ENCODE peak calls at places on chromosome 3, in ten cellular contexts. J is fibroblast of lung; V is effector memory CD4-positive, alpha-beta T cell; H is GM23248; G is fibroblast of pulmonary artery; O is hepatocyte; S is choroid plexus epithelial cell; W is psoas muscle; C is colonic mucosa; X is HAP-1. N is an unnamed sample.

GRCh38 chr3:120350431-120350941 is 1.3 kb upstream of the LRRC58 start:
- DNase-seq in J (peak), V (no peak), H (peak), G (peak), O (peak), S (peak), W (no peak), C (peak), X (peak), N (peak)

GRCh38 chr3:99825239-99825638 is 7.6 kb downstream of the CMSS1 start:
- DNase-seq in J (peak), V (no peak), H (peak), G (peak), O (no peak), S (peak), W (no peak), C (no peak), X (peak), N (peak)

GRCh38 chr3:50155491-50155878 is 361 bp downstream of the SEMA3F start:
- DNase-seq in J (no peak), V (no peak), H (no peak), G (no peak), O (no peak), S (no peak), W (no peak), C (no peak), X (no peak), N (no peak)

GRCh38 chr3:99172736-99173657 is 271.5 kb upstream of the DCBLD2 start:
- DNase-seq in J (peak), V (no peak), H (peak), G (peak), O (peak), S (peak), W (no peak), C (peak), X (peak), N (peak)

GRCh38 chr3:116399701-116400261 is 45.5 kb downstream of the LSAMP start:
- DNase-seq in J (no peak), V (no peak), H (no peak), G (no peak), O (no peak), S (no peak), W (no peak), C (no peak), X (no peak), N (no peak)

GRCh38 chr3:5729852-5730251 is 542.3 kb downstream of the EDEM1 start:
- DNase-seq in J (no peak), V (no peak), H (no peak), G (no peak), O (no peak), S (no peak), W (no peak), C (no peak), X (no peak), N (no peak)

GRCh38 chr3:134885877-134886621 is 91.0 kb downstream of the EPHB1 start:
- DNase-seq in J (peak), V (no peak), H (peak), G (no peak), O (no peak), S (no peak), W (no peak), C (no peak), X (no peak), N (peak)

GRCh38 chr3:173399001-173399400 is 1.5 kb downstream of the NLGN1 start:
- DNase-seq in J (no peak), V (no peak), H (peak), G (no peak), O (no peak), S (no peak), W (no peak), C (no peak), X (peak), N (no peak)

GRCh38 chr3:39808467-39809180 is 785 bp upstream of the MYRIP start:
- DNase-seq in J (no peak), V (no peak), H (peak), G (peak), O (peak), S (no peak), W (no peak), C (peak), X (peak), N (no peak)

GRCh38 chr3:113736548-113737089 is 9.4 kb downstream of the NAA50 start:
- DNase-seq in J (peak), V (no peak), H (peak), G (peak), O (peak), S (peak), W (no peak), C (no peak), X (peak), N (peak)

GRCh38 chr3:50994537-50994936 is 319.8 kb downstream of the DOCK3 start:
- DNase-seq in J (no peak), V (no peak), H (no peak), G (no peak), O (no peak), S (no peak), W (no peak), C (no peak), X (no peak), N (no peak)

GRCh38 chr3:127598841-127599570 is 795 bp downstream of the MCM2 start:
- DNase-seq in J (no peak), V (no peak), H (no peak), G (no peak), O (no peak), S (no peak), W (no peak), C (no peak), X (no peak), N (no peak)

GRCh38 chr3:36954452-36955134 is 9.7 kb upstream of the TRANK1 start:
- DNase-seq in J (no peak), V (no peak), H (no peak), G (no peak), O (peak), S (no peak), W (no peak), C (no peak), X (no peak), N (no peak)

GRCh38 chr3:72193768-72194463 is 409.0 kb upstream of the PROK2 start:
- DNase-seq in J (no peak), V (no peak), H (peak), G (no peak), O (no peak), S (peak), W (no peak), C (no peak), X (no peak), N (peak)

GRCh38 chr3:23325466-23326065 is 122.4 kb downstream of the UBE2E2 start:
- DNase-seq in J (peak), V (no peak), H (no peak), G (no peak), O (no peak), S (peak), W (no peak), C (no peak), X (no peak), N (no peak)
- H3K4me3 ChIP-seq in J (no peak), V (no peak), H (peak), G (no peak), O (no peak), S (no peak), W (no peak), C (no peak), X (no peak), N (no peak)

GRCh38 chr3:55489804-55490132 is 2.7 kb upstream of the WNT5A start:
- DNase-seq in J (peak), V (no peak), H (no peak), G (no peak), O (peak), S (no peak), W (no peak), C (peak), X (no peak), N (no peak)
- H3K4me3 ChIP-seq in J (no peak), V (no peak), H (no peak), G (no peak), O (no peak), S (no peak), W (peak), C (no peak), X (no peak), N (no peak)

DNA sequence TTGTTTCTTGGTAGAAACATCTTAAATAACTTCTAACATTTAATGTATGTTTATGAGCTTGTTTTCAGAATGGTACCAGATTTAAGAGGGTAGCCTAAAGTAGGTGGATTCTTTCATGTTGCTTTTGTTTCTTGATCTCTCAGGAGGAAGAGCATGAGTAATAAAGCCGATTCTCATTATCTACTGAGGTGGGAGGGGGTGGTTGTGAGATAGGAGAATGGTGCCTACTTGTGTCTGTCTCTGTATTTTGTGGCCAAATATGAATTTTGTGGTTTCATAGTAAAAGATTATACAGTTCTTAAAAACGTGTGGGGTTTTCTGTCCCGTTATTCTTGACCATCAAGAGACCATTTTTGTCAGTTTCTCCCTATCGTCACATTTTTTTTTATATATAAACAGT is 2.2 kb downstream of the ATP2C1 start:
- DNase-seq in J (peak), V (no peak), H (no peak), G (no peak), O (no peak), S (peak), W (no peak), C (no peak), X (no peak), N (no peak)
- H3K4me3 ChIP-seq in J (peak), V (no peak), H (peak), G (peak), O (peak), S (peak), W (peak), C (no peak), X (peak), N (peak)

GRCh38 chr3:136189859-136190617 is 6.1 kb downstream of the MSL2 start:
- DNase-seq in J (no peak), V (no peak), H (no peak), G (no peak), O (no peak), S (no peak), W (no peak), C (no peak), X (no peak), N (no peak)
- H3K4me3 ChIP-seq in J (no peak), V (no peak), H (no peak), G (no peak), O (no peak), S (no peak), W (no peak), C (no peak), X (no peak), N (no peak)

N was measured in foreskin fibroblast.